ENCODE peak calls at places on chromosomes 5 and 9, in nine cellular contexts. M is CD8-positive, alpha-beta memory T cell; C is astrocyte of the spinal cord; N is lower leg skin; Q is left ventricle myocardium inferior; H is dorsolateral prefrontal cortex; O is H7; G is cardiac fibroblast; B is GM12865. D is an unnamed sample.

GRCh38 chr5:85108471-85108870 is 723.8 kb upstream of the EDIL3 start:
- DNase-seq in C (no peak), Q (no peak), B (no peak), G (no peak), N (no peak), M (no peak), O (peak), H (no peak), D (no peak)

GRCh38 chr9:126303488-126303887 is 23.1 kb upstream of the MVB12B start:
- DNase-seq in N (no peak), O (peak), C (peak), G (no peak), B (peak), H (no peak), Q (no peak), M (no peak), D (no peak)

GRCh38 chr9:134488251-134488900 is 153.2 kb upstream of the COL5A1 start:
- DNase-seq in M (no peak), G (no peak), C (no peak), O (no peak), Q (peak), B (no peak), N (no peak), H (peak), D (no peak)

GRCh38 chr5:134571703-134572405 is 46.4 kb downstream of the JADE2 start:
- DNase-seq in O (no peak), H (no peak), G (no peak), C (no peak), N (no peak), B (no peak), M (no peak), Q (no peak), D (no peak)

GRCh38 chr9:37056521-37056920 is 22.5 kb upstream of the PAX5 start:
- DNase-seq in C (no peak), N (no peak), M (no peak), Q (no peak), B (no peak), G (no peak), H (no peak), O (no peak), D (no peak)

GRCh38 chr5:157748740-157749461 is 5.4 kb downstream of the LSM11 start:
- DNase-seq in G (peak), M (no peak), O (no peak), H (no peak), N (no peak), B (no peak), Q (no peak), C (peak), D (no peak)

GRCh38 chr5:62616615-62617277 is 38.1 kb downstream of the LRRC70 start:
- DNase-seq in B (no peak), M (no peak), G (no peak), N (no peak), O (no peak), C (no peak), H (no peak), Q (no peak), D (no peak)

GRCh38 chr5:141865406-141865805 is 12.8 kb downstream of the PCDH1 start:
- DNase-seq in C (no peak), H (no peak), Q (no peak), M (no peak), G (no peak), N (no peak), O (no peak), B (no peak), D (no peak)

GRCh38 chr5:1462358-1462757 is 17.1 kb upstream of the SLC6A3 start:
- DNase-seq in G (no peak), N (no peak), H (peak), C (no peak), B (no peak), Q (no peak), M (no peak), O (peak), D (no peak)

GRCh38 chr5:99285606-99286005 is 356.8 kb upstream of the CHD1 start:
- DNase-seq in Q (no peak), M (no peak), H (no peak), O (no peak), G (no peak), C (no peak), N (no peak), B (no peak), D (no peak)

GRCh38 chr9:108751301-108751824 is 104.4 kb downstream of the ACTL7B start:
- DNase-seq in O (no peak), N (no peak), G (no peak), Q (no peak), C (no peak), B (no peak), H (no peak), M (no peak), D (no peak)

GRCh38 chr9:19934301-19934868 is 145.5 kb upstream of the SLC24A2 start:
- DNase-seq in O (peak), Q (peak), H (no peak), M (no peak), N (no peak), B (no peak), C (peak), G (peak), D (no peak)
- H3K4me3 ChIP-seq in O (peak), Q (peak), H (peak), M (no peak), N (peak), B (no peak), C (peak), G (peak), D (no peak)

DNA sequence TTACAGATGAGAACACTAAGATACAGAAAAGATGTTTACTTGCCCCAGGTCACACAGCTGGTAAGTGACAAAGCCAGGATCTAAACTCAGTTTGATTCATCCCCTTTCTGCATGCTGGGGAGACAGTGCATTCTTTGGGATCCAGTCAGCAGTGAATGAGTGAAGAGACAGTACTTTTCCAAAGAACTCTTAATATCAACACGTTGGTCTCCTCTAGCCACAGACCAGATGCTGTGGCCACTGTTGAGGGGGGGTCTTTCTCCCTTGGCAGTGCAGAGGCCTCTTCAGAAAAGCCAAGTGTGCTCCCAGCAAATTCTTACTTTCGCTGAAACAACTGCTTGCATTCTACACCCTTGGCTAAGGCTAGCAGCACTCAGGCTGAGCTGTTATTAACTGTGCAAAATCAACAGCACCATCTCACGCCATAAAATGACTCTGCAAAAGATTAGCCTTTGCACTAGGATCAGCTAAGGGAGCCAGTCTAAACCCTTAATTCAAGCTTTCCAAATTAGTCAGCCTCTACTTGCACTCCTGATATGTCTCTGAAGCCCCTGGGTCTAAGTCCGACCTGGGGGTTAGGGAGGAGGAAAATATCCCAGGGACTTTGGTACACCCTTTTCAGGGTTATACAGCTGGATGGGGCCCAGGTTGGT is 4.8 kb upstream of the TMEM171 start:
- DNase-seq in C (peak), M (no peak), G (peak), O (no peak), N (no peak), Q (no peak), H (no peak), B (no peak), D (no peak)
- H3K4me3 ChIP-seq in C (no peak), M (no peak), G (no peak), O (no peak), N (no peak), Q (no peak), H (no peak), B (no peak), D (no peak)

GRCh38 chr5:37838152-37838932 is 1.5 kb downstream of the GDNF start:
- DNase-seq in N (no peak), B (no peak), G (peak), M (no peak), H (no peak), C (peak), O (peak), Q (no peak), D (no peak)

GRCh38 chr5:37837101-37838032 is 2.5 kb downstream of the GDNF start:
- DNase-seq in N (peak), O (peak), B (peak), C (peak), Q (peak), H (peak), G (peak), M (peak), D (peak)

GRCh38 chr5:37835400-37835973 is 4.4 kb downstream of the GDNF start:
- DNase-seq in C (no peak), G (peak), O (peak), B (no peak), N (no peak), M (no peak), Q (no peak), H (no peak), D (no peak)

GRCh38 chr5:37834542-37835399 is 5.1 kb downstream of the GDNF start:
- DNase-seq in G (no peak), M (no peak), C (no peak), N (no peak), H (no peak), B (no peak), O (peak), Q (no peak), D (no peak)

DNA sequence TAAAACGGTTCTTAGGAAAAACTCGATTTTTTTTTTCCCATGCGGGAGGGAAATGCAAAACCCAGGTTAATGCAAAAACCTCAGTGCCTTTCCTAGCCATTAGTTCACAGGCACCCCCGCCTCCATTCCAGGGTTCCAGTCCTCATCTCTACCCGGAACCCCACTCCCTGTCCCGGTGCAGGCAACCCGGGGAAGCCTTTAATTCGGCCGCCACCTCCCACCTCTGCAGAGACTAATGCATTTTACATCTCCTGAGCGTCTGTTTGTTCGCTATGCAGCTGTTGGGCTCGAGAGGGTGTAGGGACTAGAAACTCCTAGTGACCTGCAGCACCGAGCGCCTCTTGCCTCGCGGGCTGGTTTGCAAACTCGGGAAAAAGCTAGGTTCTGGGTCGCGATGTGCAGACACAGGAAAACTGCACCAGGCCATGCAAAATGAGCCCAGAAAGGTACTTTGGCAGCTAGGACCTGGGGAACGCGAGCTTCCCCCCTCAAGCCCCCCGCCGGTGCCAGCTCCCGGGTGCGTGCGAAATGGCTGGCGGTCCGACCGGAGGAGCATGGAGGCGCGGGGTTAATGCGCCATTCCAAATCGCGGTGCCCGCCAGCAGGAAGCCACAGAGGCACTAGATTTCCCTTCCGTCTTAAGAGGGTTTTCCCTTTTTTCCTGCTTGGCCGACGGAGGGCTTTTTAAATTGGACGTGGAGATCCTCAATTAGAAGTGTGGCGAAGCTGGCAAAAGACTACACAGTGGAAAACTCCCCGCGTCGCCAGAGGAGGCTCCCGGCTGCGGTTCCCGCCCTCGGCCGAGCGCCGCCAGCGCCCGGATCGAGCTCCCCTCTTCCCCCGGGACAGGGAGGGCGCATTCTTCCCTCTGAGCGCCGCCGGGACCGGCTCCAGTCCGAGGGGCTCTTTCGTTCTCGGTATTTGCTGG is 3.4 kb downstream of the GDNF start:
- DNase-seq in H (no peak), N (no peak), B (no peak), C (peak), O (peak), G (peak), M (no peak), Q (peak), D (no peak)
- H3K4me3 ChIP-seq in H (peak), N (no peak), B (no peak), C (peak), O (peak), G (peak), M (no peak), Q (peak), D (no peak)

DNA sequence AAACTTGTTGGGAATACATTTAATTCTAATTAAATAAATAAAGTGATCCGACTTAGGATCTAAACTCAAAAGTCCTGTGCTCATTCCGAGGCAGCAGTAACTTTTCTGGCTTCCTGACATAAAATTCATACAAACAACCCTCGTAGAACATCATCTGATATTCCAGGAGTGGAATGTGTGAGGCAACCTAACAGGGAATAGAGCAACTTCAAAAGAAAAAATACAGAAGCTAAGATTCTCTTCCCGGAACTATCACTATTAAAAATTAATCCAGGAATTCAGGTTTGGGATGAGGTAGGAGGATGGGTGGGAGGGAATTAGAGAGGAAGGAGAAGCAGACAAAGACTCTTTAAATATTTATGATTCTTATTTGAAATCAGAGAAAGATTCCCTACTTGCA is 32.9 kb upstream of the TRIO start:
- DNase-seq in M (no peak), N (no peak), O (no peak), Q (no peak), C (peak), H (no peak), B (no peak), G (peak), D (no peak)
- H3K4me3 ChIP-seq in M (no peak), N (no peak), O (no peak), Q (no peak), C (no peak), H (no peak), B (no peak), G (no peak), D (no peak)

DNA sequence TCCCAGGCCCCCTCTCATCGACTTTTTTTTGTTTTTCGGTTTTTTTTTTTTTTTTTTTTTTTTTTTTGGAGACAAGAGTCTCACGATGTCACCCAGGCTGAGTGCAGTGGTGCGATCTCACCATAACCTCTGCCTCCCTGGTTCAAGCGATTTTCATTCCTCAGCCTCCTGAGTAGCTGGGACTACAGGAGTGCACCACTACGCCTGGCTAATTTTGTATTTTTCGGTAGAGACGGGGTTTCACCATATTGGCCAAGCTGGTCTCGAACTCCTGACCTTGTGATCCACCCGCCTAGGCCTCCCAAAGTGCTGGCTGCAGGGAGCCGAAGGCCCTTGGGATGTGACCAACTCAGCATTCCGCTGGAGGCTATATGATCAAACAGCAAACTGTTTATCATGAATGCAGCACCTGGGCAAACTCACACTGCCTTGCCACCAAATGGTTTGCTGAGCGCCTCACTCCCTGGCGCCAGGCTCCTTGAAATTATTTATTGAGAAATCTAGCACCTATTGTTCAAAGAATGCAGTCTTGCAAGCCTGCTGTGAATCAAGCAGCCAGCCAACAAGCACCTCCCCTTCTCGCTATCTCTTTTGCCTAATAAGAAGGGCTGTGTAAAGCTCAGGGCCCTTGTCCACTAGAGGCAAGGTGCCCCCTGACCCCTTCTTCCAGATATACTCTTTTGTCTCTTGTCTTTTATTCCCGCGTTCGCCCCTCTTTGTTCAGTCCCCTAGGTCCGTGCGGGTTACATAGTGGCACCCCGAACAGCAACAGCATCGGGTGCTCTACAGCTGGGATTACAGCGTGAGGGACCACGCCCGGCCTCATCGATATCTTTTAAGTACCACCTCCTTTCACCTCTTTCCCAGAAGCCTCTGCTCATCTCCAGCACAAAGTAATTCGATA is 1.2 kb downstream of the RIGI start:
- DNase-seq in M (peak), H (no peak), C (no peak), Q (no peak), O (no peak), B (peak), N (peak), G (peak), D (no peak)
- H3K4me3 ChIP-seq in M (peak), H (peak), C (peak), Q (peak), O (peak), B (peak), N (peak), G (peak), D (peak)

D was measured in Jurkat, Clone E6-1.